ENCODE peak calls at places on chromosomes 12 and 14, in six cellular contexts. K, T, Y, H, R and U are unnamed samples.

GRCh38 chr14:88791629-88792571 is 853 bp downstream of the EML5 start:
- DNase-seq in K (no peak), T (no peak), Y (peak), H (peak), R (peak), U (peak)

GRCh38 chr14:32259368-32260013 is 56.4 kb upstream of the RNU6-8 start:
- DNase-seq in K (no peak), T (peak), Y (peak), H (no peak), R (peak), U (peak)

GRCh38 chr14:58955294-58955821 is 233.1 kb upstream of the DAAM1 start:
- DNase-seq in K (no peak), T (peak), Y (peak), H (no peak), R (no peak), U (no peak)

GRCh38 chr14:80393766-80394165 is 182.5 kb upstream of the DIO2 start:
- DNase-seq in K (no peak), T (no peak), Y (no peak), H (no peak), R (no peak), U (no peak)

GRCh38 chr14:68938515-68939423 is 40.3 kb downstream of the ACTN1 start:
- DNase-seq in K (no peak), T (peak), Y (no peak), H (peak), R (no peak), U (no peak)

GRCh38 chr12:114679452-114679875 is 4.5 kb downstream of the TBX3 start:
- DNase-seq in K (no peak), T (no peak), Y (no peak), H (no peak), R (peak), U (no peak)

GRCh38 chr14:55354500-55354899 is 57.1 kb downstream of the ATG14 start:
- DNase-seq in K (no peak), T (peak), Y (peak), H (no peak), R (peak), U (peak)

GRCh38 chr12:125403145-125403789 is 338.0 kb downstream of the AACS start:
- DNase-seq in K (no peak), T (peak), Y (peak), H (no peak), R (peak), U (peak)

GRCh38 chr14:36085861-36086260 is 90.7 kb downstream of the PTCSC3 start:
- DNase-seq in K (no peak), T (no peak), Y (no peak), H (no peak), R (no peak), U (no peak)

GRCh38 chr14:36515896-36516718 is 3.9 kb downstream of the NKX2-1 start:
- DNase-seq in K (no peak), T (no peak), Y (peak), H (no peak), R (no peak), U (no peak)

GRCh38 chr12:94244165-94245133 is 96.1 kb downstream of the PLXNC1 start:
- DNase-seq in K (no peak), T (no peak), Y (peak), H (peak), R (no peak), U (peak)

GRCh38 chr12:29816869-29817730 is 33.4 kb upstream of the TMTC1 start:
- DNase-seq in K (no peak), T (no peak), Y (no peak), H (no peak), R (no peak), U (no peak)

GRCh38 chr12:93358821-93359220 is 18.9 kb upstream of the NUDT4 start:
- DNase-seq in K (no peak), T (no peak), Y (no peak), H (no peak), R (no peak), U (no peak)

GRCh38 chr12:10363922-10364838 is 25.7 kb downstream of the KLRK1 start:
- DNase-seq in K (no peak), T (peak), Y (peak), H (peak), R (no peak), U (peak)

GRCh38 chr14:63174760-63175191 is 29.5 kb upstream of the RHOJ start:
- DNase-seq in K (no peak), T (peak), Y (peak), H (no peak), R (peak), U (no peak)

GRCh38 chr14:32102152-32102787 is 25.2 kb downstream of the ARHGAP5 start:
- DNase-seq in K (no peak), T (no peak), Y (no peak), H (no peak), R (no peak), U (peak)

GRCh38 chr14:87160964-87161363 is 832.0 kb downstream of the GALC start:
- DNase-seq in K (no peak), T (no peak), Y (no peak), H (no peak), R (no peak), U (no peak)

GRCh38 chr14:89422952-89423345 is 5.9 kb upstream of the FOXN3 start:
- DNase-seq in K (no peak), T (no peak), Y (no peak), H (no peak), R (no peak), U (peak)

GRCh38 chr12:3662516-3662915 is 90.4 kb downstream of the CRACR2A start:
- DNase-seq in K (no peak), T (no peak), Y (no peak), H (no peak), R (no peak), U (no peak)

GRCh38 chr12:712172-712863 is 40.1 kb upstream of the WNK1 start:
- DNase-seq in K (no peak), T (peak), Y (no peak), H (no peak), R (no peak), U (no peak)

GRCh38 chr12:116520801-116521471 is 38.2 kb upstream of the MAP1LC3B2 start:
- DNase-seq in K (no peak), T (peak), Y (no peak), H (no peak), R (no peak), U (peak)

GRCh38 chr14:22221508-22221907 is 367.5 kb downstream of the DAD1 start:
- DNase-seq in K (no peak), T (peak), Y (peak), H (no peak), R (no peak), U (no peak)

GRCh38 chr14:68089146-68089715 is 269.7 kb downstream of the RAD51B start:
- DNase-seq in K (no peak), T (peak), Y (no peak), H (no peak), R (no peak), U (no peak)

GRCh38 chr12:26281320-26281719 is 85.9 kb downstream of the SSPN start:
- DNase-seq in K (no peak), T (peak), Y (no peak), H (no peak), R (no peak), U (no peak)

GRCh38 chr12:119911147-119911546 is 34.0 kb upstream of the CIT start:
- DNase-seq in K (no peak), T (peak), Y (no peak), H (no peak), R (no peak), U (no peak)

DNA sequence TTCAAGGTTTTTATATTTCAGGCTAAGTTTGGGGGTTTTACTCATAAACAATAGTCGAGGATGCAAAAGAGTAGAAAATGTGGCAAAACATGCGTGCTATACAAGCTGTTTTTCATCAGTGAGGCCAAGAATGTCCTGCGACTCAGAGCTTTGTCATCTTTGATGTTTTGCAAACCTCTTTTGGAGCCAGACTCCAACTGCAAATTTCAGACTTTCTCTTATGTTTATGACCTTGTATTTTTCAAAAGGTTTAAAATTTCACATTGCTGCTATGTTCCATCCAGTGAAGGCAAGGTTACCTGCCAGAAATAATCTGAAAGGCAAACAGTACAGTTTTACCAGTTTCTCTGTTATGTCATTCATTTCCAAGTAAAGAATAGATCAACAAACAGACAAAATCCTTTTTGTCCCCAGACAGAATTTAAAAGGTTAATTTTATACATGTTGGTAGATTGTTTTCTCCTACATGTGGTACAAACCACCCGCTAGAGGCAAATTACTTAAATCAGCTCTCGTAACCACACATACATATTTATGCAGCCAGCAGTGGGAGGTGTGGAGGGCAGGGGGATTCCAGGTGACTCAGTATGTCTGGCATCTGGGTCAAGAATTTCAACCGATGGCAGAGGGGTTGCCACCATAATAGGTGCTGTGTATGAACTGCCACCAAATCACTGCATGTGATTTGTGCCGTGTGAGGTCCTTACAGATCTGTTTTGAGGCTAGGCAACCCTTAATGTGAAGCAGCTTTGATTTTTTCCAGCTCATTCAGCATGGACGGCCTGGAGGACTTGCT is 119.8 kb upstream of the CPM start:
- DNase-seq in K (no peak), T (peak), Y (no peak), H (no peak), R (peak), U (peak)
- TF ChIP-seq CTCF in K (no peak), T (peak), Y (no peak), H (no peak), R (no peak), U (no peak)

GRCh38 chr12:85784096-85784720 is 52.0 kb downstream of the RASSF9 start:
- DNase-seq in K (no peak), T (no peak), Y (no peak), H (no peak), R (no peak), U (no peak)
- TF ChIP-seq CTCF in K (no peak), T (no peak), Y (no peak), H (no peak), R (no peak), U (no peak)

GRCh38 chr12:50220357-50221061 is 53.3 kb upstream of the CERS5 start:
- DNase-seq in K (no peak), T (peak), Y (peak), H (no peak), R (no peak), U (peak)

GRCh38 chr12:50221228-50222008 is 54.2 kb upstream of the CERS5 start:
- DNase-seq in K (no peak), T (peak), Y (no peak), H (no peak), R (no peak), U (no peak)

GRCh38 chr12:50224026-50224692 is 57.0 kb upstream of the CERS5 start:
- DNase-seq in K (no peak), T (no peak), Y (no peak), H (no peak), R (peak), U (peak)

GRCh38 chr12:50219544-50219943 is 52.4 kb upstream of the CERS5 start:
- DNase-seq in K (no peak), T (no peak), Y (no peak), H (no peak), R (no peak), U (no peak)

DNA sequence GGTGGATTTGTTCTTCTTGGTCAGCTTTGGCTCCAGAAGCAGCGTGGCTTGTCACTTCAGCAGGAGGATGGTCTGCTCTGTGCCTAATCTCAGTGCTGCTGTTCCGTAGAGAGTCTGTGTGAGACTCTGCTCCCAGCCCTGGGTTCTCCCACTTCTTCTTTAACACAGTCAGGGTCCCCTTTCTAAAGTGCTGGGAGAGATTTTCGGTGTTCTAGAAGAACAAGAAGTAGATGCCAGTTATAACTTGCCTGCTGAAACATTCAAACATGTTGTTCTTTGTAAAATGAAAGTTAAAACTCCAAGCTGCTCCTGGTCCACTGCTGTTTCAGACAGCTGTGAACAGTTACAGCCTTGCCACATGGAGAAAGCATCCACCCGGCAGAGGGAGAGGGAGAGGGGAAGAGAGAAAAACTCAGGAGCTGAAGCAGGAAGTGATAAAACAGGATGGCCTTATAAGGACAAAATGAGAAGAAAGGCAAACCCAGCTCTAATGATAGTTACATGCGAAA is 55.2 kb upstream of the CERS5 start:
- DNase-seq in K (peak), T (peak), Y (peak), H (no peak), R (peak), U (no peak)
- TF ChIP-seq CTCF in K (no peak), T (peak), Y (no peak), H (no peak), R (peak), U (no peak)

DNA sequence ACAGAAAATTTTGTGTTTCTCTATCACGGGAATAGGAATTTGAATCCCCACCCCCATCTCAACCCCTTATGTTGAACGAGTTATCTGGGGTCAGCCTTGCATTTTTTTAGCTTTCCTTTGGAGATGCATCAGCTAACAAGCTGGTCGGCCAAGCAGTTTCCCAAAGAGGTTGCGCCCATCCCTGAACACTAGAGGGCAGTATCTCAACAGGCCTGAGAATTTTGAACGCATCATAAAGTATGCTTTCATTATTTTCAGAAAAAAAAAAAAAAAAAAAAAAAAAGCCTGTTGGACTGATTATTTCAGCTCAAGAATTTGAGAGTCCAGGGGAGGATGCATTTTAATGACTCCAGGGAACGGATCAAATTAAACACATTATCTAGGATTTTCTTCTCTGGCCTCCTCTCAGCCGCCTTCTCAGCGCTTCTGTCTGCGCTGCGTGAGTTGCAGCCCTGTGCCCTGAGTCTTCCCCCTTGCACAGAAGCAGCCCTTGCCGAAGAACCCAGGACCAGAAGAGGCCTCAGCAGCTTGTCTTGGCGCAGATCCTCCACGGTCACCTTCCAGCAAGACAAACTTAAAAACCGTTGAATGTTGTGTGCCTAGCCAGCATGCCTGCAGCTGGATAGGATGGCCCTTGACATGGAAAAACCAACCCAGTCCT is 76.5 kb upstream of the GZMB start:
- DNase-seq in K (peak), T (peak), Y (peak), H (no peak), R (peak), U (peak)
- TF ChIP-seq CTCF in K (peak), T (peak), Y (peak), H (peak), R (peak), U (peak)

DNA sequence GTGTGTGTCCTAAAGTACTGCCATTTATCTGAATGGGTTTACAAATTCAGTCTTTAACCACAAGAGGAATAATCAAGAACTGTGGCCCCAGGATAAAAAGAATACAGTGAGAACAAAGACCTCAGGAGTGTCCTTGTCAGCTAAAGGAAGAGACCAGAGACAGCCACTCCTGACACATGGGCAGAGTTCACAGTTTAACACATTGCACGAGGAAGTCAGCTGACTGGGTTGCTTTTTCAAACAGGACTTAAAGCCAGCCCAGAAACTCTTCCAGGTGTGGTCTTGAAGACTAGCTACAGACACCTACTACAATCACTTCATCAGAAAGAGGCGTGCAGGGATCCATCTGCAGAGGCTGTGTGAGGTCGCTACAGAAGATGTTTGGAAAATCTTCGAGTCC is 42.8 kb downstream of the GNS start:
- DNase-seq in K (no peak), T (no peak), Y (no peak), H (no peak), R (no peak), U (no peak)
- TF ChIP-seq CTCF in K (no peak), T (no peak), Y (no peak), H (no peak), R (no peak), U (no peak)

GRCh38 chr14:85531594-85532391 is 1.8 kb downstream of the FLRT2 start:
- DNase-seq in K (peak), T (peak), Y (peak), H (peak), R (peak), U (peak)
- TF ChIP-seq CTCF in K (peak), T (peak), Y (no peak), H (no peak), R (no peak), U (no peak)

GRCh38 chr12:65106948-65107347 is 14.2 kb downstream of the WIF1 start:
- DNase-seq in K (no peak), T (peak), Y (peak), H (no peak), R (no peak), U (no peak)
- TF ChIP-seq CTCF in K (no peak), T (peak), Y (peak), H (no peak), R (peak), U (peak)

GRCh38 chr12:49554266-49554665 is 13.7 kb downstream of the MCRS1 start:
- DNase-seq in K (no peak), T (no peak), Y (no peak), H (no peak), R (no peak), U (no peak)

GRCh38 chr12:49552899-49553298 is 14.1 kb downstream of the KCNH3 start:
- DNase-seq in K (no peak), T (no peak), Y (no peak), H (no peak), R (no peak), U (no peak)

GRCh38 chr12:49552425-49552824 is 13.6 kb downstream of the KCNH3 start:
- DNase-seq in K (no peak), T (no peak), Y (no peak), H (no peak), R (no peak), U (no peak)

GRCh38 chr12:49552014-49552413 is 13.2 kb downstream of the KCNH3 start:
- DNase-seq in K (no peak), T (peak), Y (no peak), H (no peak), R (no peak), U (no peak)

DNA sequence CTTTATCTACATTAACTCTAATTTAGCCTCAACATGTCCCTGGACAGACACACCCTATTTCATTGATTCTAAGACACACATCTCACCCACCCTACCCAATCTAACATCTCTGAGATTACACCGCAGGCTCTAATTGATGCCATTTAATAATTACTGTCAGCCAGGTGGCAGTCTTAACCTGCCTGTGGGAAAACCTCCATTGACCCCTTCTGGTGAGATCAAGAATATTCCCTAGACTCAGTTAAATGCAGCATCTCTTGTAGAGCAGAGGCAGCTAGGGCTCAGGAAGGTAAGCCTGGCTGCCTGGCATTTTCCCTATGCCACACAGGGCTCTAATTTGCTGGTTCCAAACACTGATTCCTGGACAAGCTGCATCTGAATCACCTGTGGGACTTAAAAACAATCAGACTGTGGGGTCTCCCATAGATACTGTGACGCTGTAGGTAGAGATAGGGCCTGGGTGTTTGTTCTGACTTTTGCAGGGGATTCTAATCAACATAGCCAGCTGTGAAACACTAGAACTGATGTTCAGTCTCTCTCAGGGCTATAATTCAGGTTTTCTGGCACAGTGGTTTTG is 14.3 kb downstream of the MCRS1 start:
- DNase-seq in K (no peak), T (peak), Y (peak), H (no peak), R (no peak), U (peak)
- TF ChIP-seq CTCF in K (no peak), T (peak), Y (peak), H (no peak), R (peak), U (peak)

GRCh38 chr12:100927825-100928224 is 133.2 kb downstream of the ANO4 start:
- DNase-seq in K (no peak), T (no peak), Y (no peak), H (no peak), R (no peak), U (no peak)

DNA sequence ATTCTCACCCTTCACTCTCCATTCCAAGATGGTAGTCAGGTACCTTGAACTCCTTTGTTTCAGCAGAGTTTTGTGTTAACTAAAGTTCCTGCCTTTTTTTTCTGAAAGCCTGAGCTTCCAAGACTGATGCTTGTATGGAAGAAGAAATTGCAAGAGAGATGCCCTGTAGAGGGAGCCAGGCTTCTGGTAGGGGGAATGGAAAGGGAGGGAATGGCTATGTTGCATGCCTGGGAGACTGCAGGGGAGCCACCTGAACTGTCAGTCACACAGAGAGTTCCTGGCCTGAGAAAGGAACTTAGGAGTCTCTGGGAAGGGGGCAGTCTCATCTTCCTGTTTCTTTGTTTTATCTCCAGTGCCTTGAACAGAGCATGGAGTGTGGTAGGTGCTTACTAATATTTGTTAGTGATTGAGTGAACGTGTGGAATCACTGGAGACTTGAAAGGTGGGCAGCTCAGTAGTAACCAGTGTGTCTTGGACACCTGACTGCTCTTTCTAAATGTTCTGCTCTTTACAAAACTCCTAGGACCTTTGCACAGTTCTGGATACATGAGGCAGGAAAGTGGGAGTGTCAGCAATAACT is 132.2 kb downstream of the ANO4 start:
- DNase-seq in K (no peak), T (peak), Y (no peak), H (no peak), R (peak), U (no peak)
- TF ChIP-seq CTCF in K (no peak), T (peak), Y (no peak), H (no peak), R (peak), U (no peak)